ENCODE peak calls at places on chromosome 19, in four cellular contexts. Y, V, H and M are unnamed samples.
A peak's percentile ranks its signal among the peaks of the same experiment; 100 is the strongest.

GRCh38 chr19:38388310-38389100 is at the start of gene SPRED3:
- DNase-seq in Y (peak; percentile 23), V (peak; percentile 98), H (peak; percentile 62), M (no peak)

GRCh38 chr19:51664131-51664530 is 17.5 kb upstream of the SIGLEC14 start:
- DNase-seq in Y (no peak), V (no peak), H (no peak), M (no peak)

GRCh38 chr19:16476401-16476800 is 4.6 kb upstream of the EPS15L1 start:
- DNase-seq in Y (no peak), V (peak; percentile 18), H (no peak), M (no peak)

GRCh38 chr19:8630796-8631424 is 477 bp downstream of the NFILZ start:
- DNase-seq in Y (no peak), V (no peak), H (no peak), M (no peak)

GRCh38 chr19:5466814-5467291 is 11.6 kb downstream of the ZNRF4 start:
- DNase-seq in Y (peak; percentile 34), V (no peak), H (no peak), M (no peak)

GRCh38 chr19:14147797-14148605 is 11.6 kb upstream of the ASF1B start:
- DNase-seq in Y (peak; percentile 79), V (peak; percentile 99), H (peak; percentile 84), M (peak; percentile 37)

GRCh38 chr19:58355215-58355796 is 2.0 kb upstream of the A1BG start:
- DNase-seq in Y (no peak), V (peak; percentile 73), H (no peak), M (no peak)

GRCh38 chr19:37932985-37933953 is 26.3 kb downstream of the SIPA1L3 start:
- DNase-seq in Y (no peak), V (peak; percentile 90), H (peak; percentile 56), M (no peak)

GRCh38 chr19:34838753-34839431 is 65.9 kb upstream of the ZNF599 start:
- DNase-seq in Y (peak; percentile 33), V (peak; percentile 43), H (no peak), M (no peak)

GRCh38 chr19:8148410-8149231 is 771 bp downstream of the FBN3 start:
- DNase-seq in Y (no peak), V (peak; percentile 82), H (no peak), M (no peak)

GRCh38 chr19:55614711-55615552 is 9.4 kb downstream of the ZNF784 start:
- DNase-seq in Y (no peak), V (peak; percentile 82), H (no peak), M (no peak)

GRCh38 chr19:38849147-38849745 is 540 bp downstream of the HNRNPL start:
- DNase-seq in Y (peak; percentile 98), V (peak; percentile 99), H (peak; percentile 99), M (peak; percentile 92)

GRCh38 chr19:33814181-33815165 is 17.8 kb downstream of the KCTD15 start:
- DNase-seq in Y (no peak), V (peak; percentile 87), H (no peak), M (no peak)

GRCh38 chr19:38277969-38278680 is 13.8 kb downstream of the SPINT2 start:
- DNase-seq in Y (peak; percentile 61), V (peak; percentile 85), H (no peak), M (no peak)

GRCh38 chr19:48717059-48717395 is 2.5 kb downstream of the MAMSTR start:
- DNase-seq in Y (no peak), V (peak; percentile 92), H (no peak), M (no peak)

GRCh38 chr19:23399443-23399842 is 4.2 kb upstream of the ZNF91 start:
- DNase-seq in Y (no peak), V (no peak), H (no peak), M (no peak)

GRCh38 chr19:54906819-54907218 is 871 bp downstream of the NCR1 start:
- DNase-seq in Y (no peak), V (peak; percentile 4), H (no peak), M (no peak)

GRCh38 chr19:10235003-10235402 is 3.9 kb upstream of the S1PR2 start:
- DNase-seq in Y (no peak), V (no peak), H (no peak), M (no peak)

GRCh38 chr19:17340302-17340870 is 3.0 kb downstream of the GTPBP3 start:
- DNase-seq in Y (no peak), V (peak; percentile 69), H (no peak), M (no peak)

GRCh38 chr19:38850976-38851621 is 1.3 kb upstream of the HNRNPL start:
- DNase-seq in Y (peak; percentile 39), V (peak; percentile 86), H (peak; percentile 74), M (peak; percentile 52)

GRCh38 chr19:51548891-51549305 is 17.4 kb upstream of the SIGLEC6 start:
- DNase-seq in Y (no peak), V (no peak), H (no peak), M (no peak)

GRCh38 chr19:55354698-55355212 is at the start of gene COX6B2:
- DNase-seq in Y (no peak), V (no peak), H (no peak), M (no peak)

GRCh38 chr19:19276851-19277250 is 3.8 kb upstream of the TM6SF2 start:
- DNase-seq in Y (no peak), V (peak; percentile 50), H (no peak), M (no peak)
- H3K36me3 ChIP-seq in Y (peaks cover 8% of the 10 kb centered on the region), V (peaks cover 33% of the 10 kb centered on the region), H (no peaks in the 10 kb centered on the region), M (no peaks in the 10 kb centered on the region)

DNA sequence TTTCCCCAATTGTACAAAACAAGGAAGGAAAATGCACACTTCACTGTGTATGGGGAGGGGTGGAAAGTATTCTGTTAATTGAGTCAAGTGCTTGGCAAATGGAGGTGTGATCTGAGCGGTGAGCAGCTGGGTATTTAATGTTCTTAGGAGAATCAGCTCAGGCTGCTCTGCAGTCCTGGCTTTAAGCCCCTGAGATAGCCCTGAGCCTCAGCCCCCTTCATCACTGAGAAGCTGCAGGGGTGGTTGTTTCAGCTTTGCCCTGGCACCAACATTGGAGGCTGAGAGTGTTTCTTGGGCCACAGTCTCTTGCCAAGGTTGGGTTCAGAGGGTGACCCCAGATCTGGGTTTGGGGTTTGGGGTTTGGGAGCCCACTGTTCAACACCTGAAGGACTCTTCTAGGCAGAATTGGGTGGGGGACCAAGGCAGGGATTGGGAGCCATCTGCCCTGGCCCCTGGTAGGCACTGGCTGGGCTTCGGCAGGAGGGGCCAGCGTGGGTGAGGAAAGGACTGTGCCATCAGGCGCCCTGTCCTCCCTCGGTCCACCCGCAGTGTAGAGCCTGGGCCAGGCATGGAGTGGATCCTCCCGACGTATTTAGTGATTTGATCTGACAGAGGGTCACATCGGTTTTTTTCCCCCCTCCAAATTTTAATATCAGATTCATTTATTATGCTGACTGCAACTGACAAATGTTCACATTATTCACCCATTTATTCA is 66.7 kb upstream of the ZNF536 start:
- DNase-seq in Y (no peak), V (no peak), H (no peak), M (no peak)
- H3K27ac ChIP-seq in Y (no peak overlapping the region), V (no peak overlapping the region), H (no peak overlapping the region), M (no peak overlapping the region)

DNA sequence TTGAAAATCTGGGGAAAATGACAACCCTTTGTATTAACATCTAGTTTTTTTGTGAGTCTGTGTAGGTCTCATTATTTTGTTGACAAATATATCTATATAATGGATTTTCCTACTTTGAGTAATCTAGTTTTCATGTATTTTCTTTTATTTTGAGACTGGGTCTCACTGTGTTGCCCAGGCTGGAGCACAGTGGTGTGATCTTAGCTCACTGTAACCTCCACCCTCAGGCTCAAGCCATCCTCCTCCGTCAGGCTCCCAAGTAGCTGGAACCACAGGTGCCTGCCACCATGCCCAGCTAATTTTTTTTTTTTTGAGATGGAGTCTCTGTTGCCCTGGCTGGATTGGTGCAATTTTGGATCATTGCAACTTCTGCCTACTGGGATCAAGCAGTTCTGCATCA is 9.2 kb downstream of the ZNF525 start:
- DNase-seq in Y (no peak), V (no peak), H (no peak), M (no peak)
- H3K36me3 ChIP-seq in Y (no peaks in the 10 kb centered on the region), V (peaks cover 3% of the 10 kb centered on the region), H (peaks cover 2% of the 10 kb centered on the region), M (no peaks in the 10 kb centered on the region)

DNA sequence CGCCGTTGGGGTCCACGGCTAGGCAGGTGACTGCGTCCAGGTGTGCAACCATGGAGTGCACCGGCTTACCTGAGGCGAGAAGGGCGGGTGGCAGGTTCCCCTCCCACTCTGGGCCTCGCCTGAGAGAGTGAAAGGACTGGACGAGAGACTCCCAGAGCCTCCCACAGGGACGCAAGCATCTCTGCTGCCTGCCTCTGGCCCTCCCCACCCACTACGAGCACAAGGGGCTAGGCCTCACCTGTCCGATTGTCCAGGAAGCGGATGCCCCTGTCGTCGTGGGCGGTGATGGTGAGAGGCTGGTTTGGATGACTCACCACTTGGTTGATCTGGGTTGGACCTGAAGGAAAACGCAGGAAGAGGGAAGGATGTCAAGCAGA is 5.1 kb upstream of the PRKD2 start:
- DNase-seq in Y (no peak), V (peak; percentile 47), H (no peak), M (no peak)
- H3K27ac ChIP-seq in Y (no peak overlapping the region), V (no peak overlapping the region), H (no peak overlapping the region), M (no peak overlapping the region)

GRCh38 chr19:19805480-19805879 is 16.1 kb downstream of the ZNF506 start:
- DNase-seq in Y (no peak), V (no peak), H (no peak), M (no peak)
- H3K36me3 ChIP-seq in Y (no peaks in the 10 kb centered on the region), V (peaks cover 30% of the 10 kb centered on the region), H (no peaks in the 10 kb centered on the region), M (peaks cover 17% of the 10 kb centered on the region)

DNA sequence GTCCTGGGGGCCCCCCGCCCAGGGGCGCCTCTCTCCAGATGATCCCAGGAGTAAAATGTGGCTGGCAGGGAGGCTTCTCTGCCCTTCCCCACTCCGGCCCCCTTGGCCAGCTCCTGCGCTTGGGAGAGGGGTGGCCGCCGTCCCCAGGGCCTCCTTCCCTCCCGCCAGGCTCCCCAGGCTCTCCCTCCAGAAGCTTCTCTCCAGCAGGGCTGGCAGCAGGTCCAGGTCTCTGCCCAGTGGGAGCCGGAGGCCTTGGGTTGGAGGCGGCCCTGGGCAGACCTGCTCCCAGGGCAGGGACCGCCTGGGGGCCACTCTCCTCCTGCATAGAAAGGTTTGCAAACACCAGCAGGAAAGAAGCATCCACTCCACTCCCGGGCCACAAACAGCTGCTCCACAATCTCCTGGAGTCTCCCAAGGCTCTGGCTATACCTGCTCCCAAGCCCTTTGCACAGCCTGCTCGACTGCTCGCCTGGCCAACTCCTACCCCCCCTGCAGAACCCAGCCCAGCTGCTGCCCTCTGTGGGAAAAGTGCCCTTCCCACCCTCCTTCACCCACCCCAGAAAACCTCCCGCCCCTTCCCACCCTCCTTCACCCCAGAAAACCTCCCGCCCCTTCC is 26.0 kb downstream of the SBNO2 start:
- DNase-seq in Y (no peak), V (no peak), H (peak; percentile 39), M (no peak)
- H3K27ac ChIP-seq in Y (no peak overlapping the region), V (no peak overlapping the region), H (no peak overlapping the region), M (no peak overlapping the region)

GRCh38 chr19:15417699-15418098 is 1.1 kb downstream of the AKAP8L start:
- DNase-seq in Y (no peak), V (peak; percentile 92), H (peak; percentile 62), M (peak; percentile 62)

GRCh38 chr19:15418112-15418587 is 638 bp downstream of the AKAP8L start:
- DNase-seq in Y (no peak), V (peak; percentile 78), H (no peak), M (no peak)

GRCh38 chr19:15418588-15419412 is at the start of gene AKAP8L:
- DNase-seq in Y (peak; percentile 97), V (peak; percentile 100), H (peak; percentile 99), M (peak; percentile 100)

GRCh38 chr19:15421136-15421535 is 2.3 kb upstream of the AKAP8L start:
- DNase-seq in Y (no peak), V (no peak), H (peak; percentile 37), M (no peak)

GRCh38 chr19:15419413-15420025 is 731 bp upstream of the AKAP8L start:
- DNase-seq in Y (no peak), V (peak; percentile 96), H (peak; percentile 57), M (no peak)
- H3K36me3 ChIP-seq in Y (peaks cover 3% of the 10 kb centered on the region), V (peaks cover 31% of the 10 kb centered on the region), H (no peaks in the 10 kb centered on the region), M (peaks cover 28% of the 10 kb centered on the region)

GRCh38 chr19:11578342-11579142 is 1.1 kb upstream of the ACP5 start:
- DNase-seq in Y (peak; percentile 46), V (peak; percentile 65), H (no peak), M (peak; percentile 41)
- H3K27ac ChIP-seq in Y (no peak overlapping the region), V (no peak overlapping the region), H (no peak overlapping the region), M (no peak overlapping the region)